ENCODE peak calls at places on chromosomes 16 and 17, in five cellular contexts. D is sigmoid colon, B is HCT116, M is transverse colon, P is GM12891. V is an unnamed sample.

GRCh38 chr17:61568219-61569072 is 22.6 kb downstream of the NACA2 start:
- DNase-seq in D (no peak), P (no peak), B (peak; percentile 95), M (no peak), V (no peak)

GRCh38 chr16:59164461-59164860 is 430.3 kb upstream of the GOT2 start:
- DNase-seq in M (no peak), B (no peak), P (no peak), D (no peak), V (peak; percentile 26)

GRCh38 chr17:81968396-81968745 is 7.4 kb upstream of the NOTUM start:
- DNase-seq in D (no peak), B (no peak), M (no peak), P (no peak), V (no peak)

GRCh38 chr17:31433091-31433790 is 41.8 kb downstream of the RAB11FIP4 start:
- DNase-seq in D (no peak), M (no peak), B (no peak), P (no peak), V (no peak)

GRCh38 chr17:79413591-79413990 is 197.3 kb downstream of the RBFOX3 start:
- DNase-seq in D (no peak), P (no peak), M (no peak), B (no peak), V (no peak)

GRCh38 chr16:66274335-66275110 is 92.0 kb upstream of the CDH5 start:
- DNase-seq in B (peak; percentile 32), M (no peak), D (peak; percentile 34), P (no peak), V (no peak)

GRCh38 chr17:82415336-82415735 is 2.8 kb upstream of the HEXD start:
- DNase-seq in P (no peak), B (no peak), D (no peak), M (no peak), V (no peak)

GRCh38 chr16:55875273-55875672 is at the start of gene CES5A:
- DNase-seq in B (no peak), M (no peak), P (no peak), D (no peak), V (no peak)

GRCh38 chr17:2172447-2172938 is 117.6 kb downstream of the HIC1 start:
- DNase-seq in M (no peak), P (no peak), B (no peak), D (peak; percentile 74), V (no peak)

GRCh38 chr17:31803494-31804213 is 55.4 kb downstream of the COPRS start:
- DNase-seq in M (peak; percentile 48), D (no peak), B (no peak), P (no peak), V (no peak)

DNA sequence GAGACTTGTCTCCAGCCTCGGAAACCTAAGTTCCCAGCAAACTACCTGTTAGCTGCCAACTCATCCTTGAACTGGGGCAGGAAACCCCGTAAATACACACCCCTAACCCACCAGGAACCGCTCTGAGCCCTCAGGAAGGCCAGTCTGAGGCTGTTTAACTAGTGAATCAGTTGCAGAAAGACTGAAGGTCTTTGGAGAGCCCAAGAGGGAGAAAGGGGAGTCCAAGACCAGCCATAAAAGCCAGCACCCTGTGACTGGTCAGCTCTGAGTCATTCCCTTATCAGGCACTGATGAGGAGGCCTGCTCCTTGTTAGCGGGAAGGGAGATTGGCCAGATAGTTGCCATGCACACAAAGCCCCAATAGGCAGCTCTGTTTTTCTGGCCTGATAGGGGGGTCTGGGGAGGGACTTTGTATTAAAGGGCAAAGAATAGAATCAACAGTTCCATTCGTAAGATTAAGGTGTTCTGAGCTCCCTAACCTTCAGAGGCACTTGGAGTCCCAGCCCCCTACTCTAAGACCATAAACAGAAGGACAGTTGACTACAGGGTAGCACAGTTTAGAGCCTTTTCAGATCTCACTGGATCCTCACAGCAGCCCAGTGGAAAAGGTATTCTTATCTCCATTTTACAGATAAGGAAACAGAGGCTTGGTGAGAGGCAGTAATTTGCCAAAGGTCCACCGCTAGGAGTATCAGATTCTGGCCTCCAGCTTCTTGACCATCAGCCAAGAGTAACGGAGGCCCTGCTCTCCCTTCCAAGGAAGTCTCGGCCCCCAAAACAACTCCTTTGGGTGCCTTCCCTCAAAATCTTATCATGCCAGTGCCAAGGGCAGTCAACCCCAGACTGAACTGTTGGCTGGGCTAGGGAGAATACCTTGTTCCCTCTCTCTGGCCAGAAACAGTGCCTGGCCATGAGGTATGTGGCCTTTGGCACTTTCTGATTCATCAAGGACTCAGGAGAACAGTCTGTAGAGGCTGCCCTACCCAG is 2.2 kb upstream of the KRT19 start:
- DNase-seq in P (no peak), D (no peak), B (peak; percentile 86), M (peak; percentile 58), V (peak; percentile 65)
- TF ChIP-seq POLR2AphosphoS5 in P (no peak), D (no peak), B (peak; percentile 82), M (peak; percentile 16), V (peak; percentile 72)

GRCh38 chr16:53098526-53099317 is 43.9 kb downstream of the CHD9 start:
- DNase-seq in P (peak; percentile 36), D (peak; percentile 95), M (peak; percentile 85), B (no peak), V (peak; percentile 76)

GRCh38 chr16:53100131-53100748 is 45.4 kb downstream of the CHD9 start:
- DNase-seq in M (no peak), D (no peak), P (no peak), B (no peak), V (no peak)

GRCh38 chr16:53100889-53101288 is 46.1 kb downstream of the CHD9 start:
- DNase-seq in P (no peak), M (no peak), B (no peak), D (no peak), V (no peak)

GRCh38 chr16:53097190-53097589 is 42.4 kb downstream of the CHD9 start:
- DNase-seq in B (no peak), M (no peak), D (no peak), P (no peak), V (no peak)

DNA sequence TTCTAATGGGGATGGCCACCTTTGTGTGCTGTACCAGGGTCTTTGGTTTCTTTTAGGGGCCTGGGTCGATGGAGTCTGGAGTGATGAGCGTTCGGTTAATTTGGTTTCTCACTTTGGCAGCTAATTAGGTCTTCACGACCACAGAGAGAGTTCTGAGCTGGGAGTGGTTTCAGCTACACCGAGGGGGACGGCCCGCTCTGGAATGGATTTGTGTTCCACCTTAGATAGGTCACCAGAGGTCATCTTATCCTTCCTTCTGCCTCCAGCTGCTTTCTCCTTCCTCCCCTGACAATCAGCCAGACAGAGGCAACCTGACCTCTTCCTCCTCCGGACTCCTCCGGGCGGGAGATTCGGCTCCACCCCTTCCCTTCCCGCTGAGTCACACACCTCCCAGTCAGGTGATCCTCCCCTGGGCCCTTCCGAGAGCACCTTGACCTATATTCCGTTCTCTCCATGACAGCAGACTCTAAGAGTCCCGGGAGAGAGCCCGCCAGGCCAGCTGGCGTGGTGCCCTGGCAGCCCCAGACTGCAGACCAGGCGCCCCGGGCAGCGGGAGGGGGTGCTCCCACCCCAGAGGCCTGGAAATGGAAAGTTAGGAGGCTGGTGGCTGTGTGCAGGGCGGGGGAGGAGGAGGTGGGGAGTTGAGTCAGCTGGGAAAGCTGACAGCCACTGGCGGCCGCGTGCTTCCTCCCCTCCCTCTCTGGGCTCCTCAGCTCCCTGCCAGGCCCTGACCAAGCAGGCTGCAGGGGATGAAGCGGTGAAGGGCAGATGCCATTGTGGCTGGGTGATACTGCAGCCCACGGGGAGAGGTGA is 44.7 kb downstream of the CHD9 start:
- DNase-seq in P (peak; percentile 30), B (peak; percentile 78), M (peak; percentile 94), D (peak; percentile 97), V (peak; percentile 91)
- TF ChIP-seq POLR2AphosphoS5 in P (peak; percentile 12), B (peak; percentile 43), M (peak; percentile 74), D (peak; percentile 79), V (no peak)

GRCh38 chr17:752620-753219 is 656 bp upstream of the GEMIN4 start:
- DNase-seq in B (no peak), P (peak; percentile 70), M (peak; percentile 60), D (peak; percentile 92), V (peak; percentile 76)
- TF ChIP-seq POLR2AphosphoS5 in B (no peak), P (no peak), M (no peak), D (no peak), V (peak; percentile 32)

DNA sequence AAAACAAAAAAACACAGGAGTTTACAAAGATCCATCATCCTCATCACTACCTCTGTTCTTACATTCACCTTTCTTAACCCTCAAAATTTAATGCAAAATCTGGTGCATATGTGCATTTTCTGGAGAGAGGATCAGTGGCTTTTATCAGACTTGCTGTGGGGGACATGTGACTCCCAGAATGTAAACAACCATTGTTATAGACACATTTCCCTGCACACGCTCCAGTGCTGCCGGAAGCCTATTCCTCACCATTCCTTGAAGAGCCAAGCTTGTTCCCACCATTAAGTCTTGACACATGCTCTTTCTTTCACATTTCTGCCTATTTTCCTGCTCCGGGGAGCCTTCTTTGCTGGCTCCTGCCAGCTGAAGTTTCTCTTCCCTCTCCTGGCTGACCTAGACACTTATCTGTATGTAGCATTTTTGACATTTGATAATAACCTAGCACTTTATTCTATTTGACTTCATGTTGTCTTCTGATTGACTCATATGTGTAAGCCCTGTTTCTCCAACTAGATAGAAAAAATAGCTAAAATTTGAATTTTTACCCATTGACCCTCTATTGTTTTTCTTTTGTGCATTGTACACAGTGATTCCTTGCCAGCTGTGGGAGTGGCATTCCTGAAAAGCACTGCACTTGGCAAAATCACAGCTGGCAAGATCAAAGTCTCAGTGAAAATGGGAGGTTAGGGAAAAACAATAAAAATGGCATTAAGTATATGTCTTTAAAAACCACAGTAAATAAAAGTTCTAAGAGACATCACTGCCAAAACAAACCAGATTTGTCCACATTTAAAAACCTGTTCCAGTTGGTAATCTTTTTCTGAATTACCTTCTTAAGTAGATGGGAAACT is 76.8 kb upstream of the CIBAR2 start:
- DNase-seq in M (no peak), P (no peak), B (no peak), D (no peak), V (no peak)
- TF ChIP-seq POLR2AphosphoS5 in M (no peak), P (no peak), B (no peak), D (no peak), V (no peak)

GRCh38 chr17:4610656-4611055 is 26.3 kb downstream of the SMTNL2 start:
- DNase-seq in P (no peak), B (no peak), D (no peak), M (no peak), V (no peak)
- TF ChIP-seq POLR2AphosphoS5 in P (no peak), B (no peak), D (no peak), M (no peak), V (no peak)

V was measured in stomach.